ENCODE peak calls at places on chromosome 21, in four cellular contexts. One of them, this sample, is unnamed.

GRCh38 chr21:41566500-41567014 is 58.6 kb upstream of the TMPRSS2 start:
- DNase-seq in H1: no peak
- DNase-seq in GM12878: no peak
- DNase-seq in HepG2: no peak
- DNase-seq in this sample: no peak

GRCh38 chr21:17454315-17455027 is 58.4 kb upstream of the CXADR start:
- DNase-seq in GM12878: no peak
- DNase-seq in H1: peak
- DNase-seq in HepG2: peak
- DNase-seq in this sample: peak

GRCh38 chr21:27555996-27556395 is 589.1 kb upstream of the ADAMTS5 start:
- DNase-seq in H1: no peak
- DNase-seq in HepG2: no peak
- DNase-seq in GM12878: no peak
- DNase-seq in this sample: no peak

GRCh38 chr21:41947596-41948403 is 6.0 kb downstream of the C2CD2 start:
- DNase-seq in HepG2: no peak
- DNase-seq in GM12878: no peak
- DNase-seq in H1: no peak
- DNase-seq in this sample: no peak

GRCh38 chr21:27761623-27762022 is 794.7 kb upstream of the ADAMTS5 start:
- DNase-seq in HepG2: no peak
- DNase-seq in H1: no peak
- DNase-seq in GM12878: no peak
- DNase-seq in this sample: no peak

GRCh38 chr21:37631319-37632117 is 264.9 kb downstream of the DYRK1A start:
- DNase-seq in H1: peak
- DNase-seq in HepG2: no peak
- DNase-seq in GM12878: peak
- DNase-seq in this sample: no peak

GRCh38 chr21:30257773-30258172 is 25.0 kb downstream of the KRTAP24-1 start:
- DNase-seq in H1: no peak
- DNase-seq in HepG2: no peak
- DNase-seq in GM12878: no peak
- DNase-seq in this sample: peak

GRCh38 chr21:39715804-39716397 is 29.1 kb upstream of the IGSF5 start:
- DNase-seq in H1: no peak
- DNase-seq in GM12878: no peak
- DNase-seq in HepG2: peak
- DNase-seq in this sample: peak

GRCh38 chr21:30234643-30235042 is 18.7 kb upstream of the CLDN8 start:
- DNase-seq in HepG2: no peak
- DNase-seq in GM12878: no peak
- DNase-seq in H1: no peak
- DNase-seq in this sample: no peak

GRCh38 chr21:26513212-26513611 is 59.9 kb downstream of the CYYR1 start:
- DNase-seq in HepG2: no peak
- DNase-seq in GM12878: no peak
- DNase-seq in H1: no peak
- DNase-seq in this sample: no peak

GRCh38 chr21:38325216-38325615 is 68.4 kb downstream of the KCNJ15 start:
- DNase-seq in H1: no peak
- DNase-seq in GM12878: no peak
- DNase-seq in HepG2: no peak
- DNase-seq in this sample: no peak

GRCh38 chr21:26977741-26978140 is 10.9 kb upstream of the ADAMTS5 start:
- DNase-seq in HepG2: no peak
- DNase-seq in H1: no peak
- DNase-seq in GM12878: no peak
- DNase-seq in this sample: no peak

GRCh38 chr21:25624511-25624910 is 14.5 kb upstream of the JAM2 start:
- DNase-seq in H1: no peak
- DNase-seq in HepG2: no peak
- DNase-seq in GM12878: no peak
- DNase-seq in this sample: no peak

GRCh38 chr21:38486705-38487104 is 11.6 kb downstream of the ERG start:
- DNase-seq in HepG2: no peak
- DNase-seq in GM12878: no peak
- DNase-seq in H1: no peak
- DNase-seq in this sample: no peak

GRCh38 chr21:39461419-39461818 is 9.6 kb downstream of the SH3BGR start:
- DNase-seq in H1: no peak
- DNase-seq in GM12878: peak
- DNase-seq in HepG2: no peak
- DNase-seq in this sample: no peak

GRCh38 chr21:40507978-40508377 is 339.0 kb downstream of the DSCAM start:
- DNase-seq in GM12878: no peak
- DNase-seq in H1: no peak
- DNase-seq in HepG2: peak
- DNase-seq in this sample: no peak

GRCh38 chr21:41774467-41775151 is 7.8 kb upstream of the RIPK4 start:
- DNase-seq in HepG2: no peak
- DNase-seq in GM12878: no peak
- DNase-seq in H1: no peak
- DNase-seq in this sample: no peak

GRCh38 chr21:18760247-18760646 is 356.7 kb upstream of the TMPRSS15 start:
- DNase-seq in GM12878: no peak
- DNase-seq in H1: no peak
- DNase-seq in HepG2: no peak
- DNase-seq in this sample: no peak

GRCh38 chr21:38165466-38166213 is 91.2 kb upstream of the KCNJ15 start:
- DNase-seq in HepG2: no peak
- DNase-seq in GM12878: no peak
- DNase-seq in H1: no peak
- DNase-seq in this sample: no peak

GRCh38 chr21:44700101-44701022 is 3.4 kb downstream of the KRTAP10-12 start:
- DNase-seq in HepG2: peak
- DNase-seq in H1: no peak
- DNase-seq in GM12878: no peak
- DNase-seq in this sample: peak

GRCh38 chr21:26072891-26073615 is 97.5 kb downstream of the APP start:
- DNase-seq in GM12878: no peak
- DNase-seq in H1: no peak
- DNase-seq in HepG2: no peak
- DNase-seq in this sample: no peak

GRCh38 chr21:28543975-28544374 is 448.7 kb downstream of the LTN1 start:
- DNase-seq in HepG2: no peak
- DNase-seq in GM12878: no peak
- DNase-seq in H1: no peak
- DNase-seq in this sample: no peak

GRCh38 chr21:29080454-29080930 is 7.0 kb upstream of the CCT8 start:
- DNase-seq in HepG2: no peak
- DNase-seq in GM12878: no peak
- DNase-seq in H1: no peak
- DNase-seq in this sample: no peak

GRCh38 chr21:37416914-37417313 is 50.3 kb downstream of the DYRK1A start:
- DNase-seq in GM12878: no peak
- DNase-seq in HepG2: no peak
- DNase-seq in H1: no peak
- DNase-seq in this sample: no peak

GRCh38 chr21:31756787-31757186 is 24.9 kb upstream of the SCAF4 start:
- DNase-seq in GM12878: no peak
- DNase-seq in H1: no peak
- DNase-seq in HepG2: no peak
- DNase-seq in this sample: no peak

GRCh38 chr21:43957128-43957571 is 55.0 kb upstream of the TRAPPC10 start:
- DNase-seq in H1: no peak
- DNase-seq in GM12878: no peak
- DNase-seq in HepG2: no peak
- DNase-seq in this sample: no peak

GRCh38 chr21:26833460-26833939 is 11.7 kb downstream of the ADAMTS1 start:
- DNase-seq in GM12878: no peak
- DNase-seq in HepG2: no peak
- DNase-seq in H1: no peak
- DNase-seq in this sample: no peak

GRCh38 chr21:22813201-22813600 is 1815.0 kb downstream of the NCAM2 start:
- DNase-seq in GM12878: no peak
- DNase-seq in HepG2: no peak
- DNase-seq in H1: no peak
- DNase-seq in this sample: no peak

GRCh38 chr21:16013570-16013969 is 283.8 kb downstream of the USP25 start:
- DNase-seq in H1: no peak
- DNase-seq in GM12878: no peak
- DNase-seq in HepG2: no peak
- DNase-seq in this sample: no peak

GRCh38 chr21:38833122-38833521 is 27.4 kb downstream of the ETS2 start:
- DNase-seq in GM12878: no peak
- DNase-seq in HepG2: peak
- DNase-seq in H1: no peak
- DNase-seq in this sample: no peak

GRCh38 chr21:44701023-44701400 is 4.0 kb downstream of the KRTAP10-12 start:
- DNase-seq in GM12878: no peak
- DNase-seq in HepG2: no peak
- DNase-seq in H1: no peak
- DNase-seq in this sample: no peak

GRCh38 chr21:17089121-17089520 is 423.7 kb upstream of the CXADR start:
- DNase-seq in HepG2: no peak
- DNase-seq in H1: no peak
- DNase-seq in GM12878: no peak
- DNase-seq in this sample: no peak

GRCh38 chr21:18252686-18253085 is 8.1 kb downstream of the CHODL start:
- DNase-seq in GM12878: no peak
- DNase-seq in HepG2: no peak
- DNase-seq in H1: no peak
- DNase-seq in this sample: no peak

GRCh38 chr21:38140192-38140905 is 116.4 kb upstream of the KCNJ15 start:
- DNase-seq in H1: no peak
- DNase-seq in GM12878: no peak
- DNase-seq in HepG2: no peak
- DNase-seq in this sample: no peak

GRCh38 chr21:38505654-38506523 is 7.6 kb upstream of the ERG start:
- DNase-seq in H1: peak
- DNase-seq in GM12878: no peak
- DNase-seq in HepG2: peak
- DNase-seq in this sample: no peak

GRCh38 chr21:25039461-25040380 is 567.6 kb downstream of the MRPL39 start:
- DNase-seq in H1: no peak
- DNase-seq in GM12878: peak
- DNase-seq in HepG2: no peak
- DNase-seq in this sample: no peak

GRCh38 chr21:16865612-16866011 is 647.2 kb upstream of the CXADR start:
- DNase-seq in H1: no peak
- DNase-seq in GM12878: no peak
- DNase-seq in HepG2: no peak
- DNase-seq in this sample: no peak

GRCh38 chr21:43667191-43667904 is 8.0 kb downstream of the RRP1B start:
- DNase-seq in HepG2: no peak
- DNase-seq in H1: no peak
- DNase-seq in GM12878: no peak
- DNase-seq in this sample: no peak

GRCh38 chr21:34302496-34302895 is 61.3 kb upstream of the KCNE2 start:
- DNase-seq in H1: no peak
- DNase-seq in GM12878: no peak
- DNase-seq in HepG2: no peak
- DNase-seq in this sample: no peak
- TF ChIP-seq HDAC6 in H1: no peak
- TF ChIP-seq HDAC6 in GM12878: no peak
- TF ChIP-seq HDAC6 in HepG2: no peak
- TF ChIP-seq HDAC6 in this sample: no peak

GRCh38 chr21:14863745-14864210 is 201.0 kb downstream of the NRIP1 start:
- DNase-seq in GM12878: no peak
- DNase-seq in HepG2: peak
- DNase-seq in H1: no peak
- DNase-seq in this sample: no peak

GRCh38 chr21:14866859-14867560 is 197.8 kb downstream of the NRIP1 start:
- DNase-seq in H1: no peak
- DNase-seq in HepG2: no peak
- DNase-seq in GM12878: no peak
- DNase-seq in this sample: no peak

GRCh38 chr21:14869984-14870840 is 194.6 kb downstream of the NRIP1 start:
- DNase-seq in HepG2: no peak
- DNase-seq in GM12878: no peak
- DNase-seq in H1: no peak
- DNase-seq in this sample: no peak

GRCh38 chr21:14862794-14863720 is 201.7 kb downstream of the NRIP1 start:
- DNase-seq in HepG2: peak
- DNase-seq in GM12878: no peak
- DNase-seq in H1: no peak
- DNase-seq in this sample: no peak

GRCh38 chr21:14864211-14865021 is 200.4 kb downstream of the NRIP1 start:
- DNase-seq in H1: peak
- DNase-seq in HepG2: peak
- DNase-seq in GM12878: no peak
- DNase-seq in this sample: peak
- TF ChIP-seq HDAC6 in H1: no peak
- TF ChIP-seq HDAC6 in HepG2: no peak
- TF ChIP-seq HDAC6 in GM12878: no peak
- TF ChIP-seq HDAC6 in this sample: no peak

DNA sequence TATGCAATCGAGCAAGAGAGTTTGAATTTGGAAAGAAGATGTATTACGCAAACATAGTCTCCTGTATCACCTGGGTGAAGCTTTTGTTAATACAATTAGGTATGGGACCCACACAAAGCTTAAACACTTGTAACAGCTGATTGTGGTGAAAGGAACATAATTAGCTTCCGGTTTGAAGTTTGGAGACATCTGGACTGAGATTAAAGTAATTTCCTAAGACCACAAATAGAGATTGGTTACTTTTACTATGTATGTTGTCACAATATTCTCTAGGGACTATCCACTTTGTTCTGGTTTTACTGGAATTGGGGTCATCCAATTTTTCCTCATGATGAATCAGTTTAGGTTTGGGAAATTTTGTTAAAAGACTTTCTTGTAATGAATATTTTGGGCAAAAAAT is 71.7 kb upstream of the SAMSN1 start:
- DNase-seq in HepG2: no peak
- DNase-seq in H1: no peak
- DNase-seq in GM12878: no peak
- DNase-seq in this sample: no peak
- TF ChIP-seq HDAC6 in HepG2: no peak
- TF ChIP-seq HDAC6 in H1: no peak
- TF ChIP-seq HDAC6 in GM12878: no peak
- TF ChIP-seq HDAC6 in this sample: no peak

GRCh38 chr21:20641251-20641650 is 357.0 kb upstream of the NCAM2 start:
- DNase-seq in HepG2: no peak
- DNase-seq in H1: no peak
- DNase-seq in GM12878: no peak
- DNase-seq in this sample: no peak
- TF ChIP-seq HDAC6 in HepG2: no peak
- TF ChIP-seq HDAC6 in H1: no peak
- TF ChIP-seq HDAC6 in GM12878: no peak
- TF ChIP-seq HDAC6 in this sample: no peak

DNA sequence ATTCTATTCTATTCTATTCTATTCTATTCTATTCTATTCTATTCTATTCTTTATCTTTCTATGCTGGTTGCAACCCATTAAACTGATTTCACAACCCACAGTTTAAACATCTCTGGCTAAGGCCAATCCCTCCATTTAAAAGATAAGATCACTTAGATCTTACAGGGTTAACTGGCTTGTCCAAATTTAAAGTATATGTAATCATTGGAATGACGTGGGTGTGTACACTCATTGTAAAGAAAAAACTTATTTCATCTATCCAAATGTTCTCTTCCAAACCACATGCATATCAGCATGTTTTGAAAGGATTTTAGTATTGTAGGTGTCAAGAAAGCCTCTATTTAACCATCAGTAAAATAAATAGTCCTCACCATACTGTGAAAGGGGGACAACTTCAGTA is 299.6 kb upstream of the RUNX1 start:
- DNase-seq in GM12878: no peak
- DNase-seq in H1: no peak
- DNase-seq in HepG2: no peak
- DNase-seq in this sample: no peak
- TF ChIP-seq HDAC6 in GM12878: no peak
- TF ChIP-seq HDAC6 in H1: no peak
- TF ChIP-seq HDAC6 in HepG2: no peak
- TF ChIP-seq HDAC6 in this sample: no peak